ENCODE peak calls at places on chromosome 1, in four cellular contexts. Y is A172; E is transverse colon; S is effector CD4-positive, alpha-beta T cell. X is an unnamed sample.

GRCh38 chr1:63643926-63644325 is 50.7 kb downstream of the PGM1 start:
- DNase-seq in Y (no peak), S (no peak), E (no peak), X (peak; percentile 54)

GRCh38 chr1:65309317-65310077 is at the start of gene DNAJC6:
- DNase-seq in Y (peak; percentile 4), S (no peak), E (peak; percentile 66), X (peak; percentile 35)

GRCh38 chr1:16921391-16922185 is at the start of gene CROCC:
- DNase-seq in S (peak; percentile 35), Y (peak; percentile 54), E (no peak), X (no peak)

GRCh38 chr1:215957692-215958091 is 390.6 kb downstream of the KCTD3 start:
- DNase-seq in Y (peak; percentile 53), S (no peak), E (no peak), X (no peak)

GRCh38 chr1:43936470-43937151 is 3.0 kb downstream of the ARTN start:
- DNase-seq in Y (no peak), E (peak; percentile 54), S (no peak), X (peak; percentile 23)

GRCh38 chr1:52026278-52026677 is 7.3 kb downstream of the KTI12 start:
- DNase-seq in S (no peak), Y (no peak), E (no peak), X (no peak)

GRCh38 chr1:225817611-225818061 is 7.7 kb downstream of the EPHX1 start:
- DNase-seq in E (peak; percentile 88), S (no peak), Y (peak; percentile 89), X (peak; percentile 94)

GRCh38 chr1:241611063-241611462 is 29.1 kb downstream of the CHML start:
- DNase-seq in E (no peak), S (no peak), Y (peak; percentile 78), X (peak; percentile 87)